ENCODE peak calls at places on chromosomes 3 and 15, in seven cellular contexts. One of them, this sample, is unnamed.

GRCh38 chr3:130609580-130609979 is 92.6 kb downstream of the COL6A6 start:
- ATAC-seq in Right ventricle myocardium superior: peak
- ATAC-seq in HCT116: no peak
- ATAC-seq in lower lobe of right lung: peak
- ATAC-seq in K562: no peak
- ATAC-seq in right cardiac atrium: peak
- ATAC-seq in effector memory CD8-positive, alpha-beta T cell: no peak
- ATAC-seq in this sample: no peak

GRCh38 chr3:144816366-144816765 is 844.7 kb downstream of the DIPK2A start:
- ATAC-seq in Right ventricle myocardium superior: no peak
- ATAC-seq in HCT116: no peak
- ATAC-seq in effector memory CD8-positive, alpha-beta T cell: no peak
- ATAC-seq in right cardiac atrium: no peak
- ATAC-seq in K562: no peak
- ATAC-seq in lower lobe of right lung: no peak
- ATAC-seq in this sample: no peak

GRCh38 chr3:152235709-152236298 is 32.9 kb upstream of the MBNL1 start:
- ATAC-seq in effector memory CD8-positive, alpha-beta T cell: no peak
- ATAC-seq in HCT116: peak
- ATAC-seq in lower lobe of right lung: no peak
- ATAC-seq in right cardiac atrium: no peak
- ATAC-seq in K562: peak
- ATAC-seq in Right ventricle myocardium superior: no peak
- ATAC-seq in this sample: peak

GRCh38 chr15:67067161-67067853 is 1.9 kb downstream of the SMAD3 start:
- ATAC-seq in effector memory CD8-positive, alpha-beta T cell: no peak
- ATAC-seq in HCT116: no peak
- ATAC-seq in lower lobe of right lung: no peak
- ATAC-seq in Right ventricle myocardium superior: no peak
- ATAC-seq in right cardiac atrium: peak
- ATAC-seq in K562: peak
- ATAC-seq in this sample: peak

GRCh38 chr3:177487635-177488186 is 290.4 kb upstream of the TBL1XR1 start:
- ATAC-seq in effector memory CD8-positive, alpha-beta T cell: no peak
- ATAC-seq in Right ventricle myocardium superior: peak
- ATAC-seq in right cardiac atrium: peak
- ATAC-seq in lower lobe of right lung: peak
- ATAC-seq in HCT116: no peak
- ATAC-seq in K562: no peak
- ATAC-seq in this sample: peak

GRCh38 chr3:192884831-192885356 is 32.8 kb downstream of the MB21D2 start:
- ATAC-seq in HCT116: no peak
- ATAC-seq in right cardiac atrium: no peak
- ATAC-seq in K562: no peak
- ATAC-seq in effector memory CD8-positive, alpha-beta T cell: no peak
- ATAC-seq in Right ventricle myocardium superior: no peak
- ATAC-seq in lower lobe of right lung: no peak
- ATAC-seq in this sample: peak

GRCh38 chr3:102936511-102936910 is 501.7 kb downstream of the ZPLD1 start:
- ATAC-seq in right cardiac atrium: no peak
- ATAC-seq in effector memory CD8-positive, alpha-beta T cell: no peak
- ATAC-seq in lower lobe of right lung: no peak
- ATAC-seq in K562: no peak
- ATAC-seq in Right ventricle myocardium superior: no peak
- ATAC-seq in HCT116: no peak
- ATAC-seq in this sample: no peak

GRCh38 chr15:89111352-89111751 is 23.1 kb downstream of the ABHD2 start:
- ATAC-seq in effector memory CD8-positive, alpha-beta T cell: no peak
- ATAC-seq in K562: no peak
- ATAC-seq in HCT116: no peak
- ATAC-seq in Right ventricle myocardium superior: no peak
- ATAC-seq in right cardiac atrium: no peak
- ATAC-seq in lower lobe of right lung: no peak
- ATAC-seq in this sample: no peak

GRCh38 chr3:128041378-128041777 is 10.9 kb upstream of the SEC61A1 start:
- ATAC-seq in K562: no peak
- ATAC-seq in right cardiac atrium: no peak
- ATAC-seq in Right ventricle myocardium superior: no peak
- ATAC-seq in lower lobe of right lung: no peak
- ATAC-seq in effector memory CD8-positive, alpha-beta T cell: no peak
- ATAC-seq in HCT116: no peak
- ATAC-seq in this sample: no peak

GRCh38 chr15:22895465-22896190 is 57.2 kb downstream of the NIPA2 start:
- ATAC-seq in Right ventricle myocardium superior: no peak
- ATAC-seq in HCT116: peak
- ATAC-seq in effector memory CD8-positive, alpha-beta T cell: no peak
- ATAC-seq in right cardiac atrium: peak
- ATAC-seq in lower lobe of right lung: no peak
- ATAC-seq in K562: peak
- ATAC-seq in this sample: no peak

GRCh38 chr3:157078131-157078835 is 81.7 kb downstream of the CCNL1 start:
- ATAC-seq in Right ventricle myocardium superior: no peak
- ATAC-seq in effector memory CD8-positive, alpha-beta T cell: no peak
- ATAC-seq in lower lobe of right lung: no peak
- ATAC-seq in HCT116: no peak
- ATAC-seq in right cardiac atrium: no peak
- ATAC-seq in K562: no peak
- ATAC-seq in this sample: no peak

GRCh38 chr15:94665687-94666441 is 434.5 kb downstream of the MCTP2 start:
- ATAC-seq in lower lobe of right lung: no peak
- ATAC-seq in effector memory CD8-positive, alpha-beta T cell: no peak
- ATAC-seq in Right ventricle myocardium superior: no peak
- ATAC-seq in K562: no peak
- ATAC-seq in right cardiac atrium: no peak
- ATAC-seq in HCT116: no peak
- ATAC-seq in this sample: no peak

GRCh38 chr15:31353931-31354330 is 27.3 kb downstream of the KLF13 start:
- ATAC-seq in right cardiac atrium: peak
- ATAC-seq in lower lobe of right lung: peak
- ATAC-seq in K562: no peak
- ATAC-seq in effector memory CD8-positive, alpha-beta T cell: no peak
- ATAC-seq in HCT116: no peak
- ATAC-seq in Right ventricle myocardium superior: peak
- ATAC-seq in this sample: peak

GRCh38 chr3:15198686-15199085 is 7.4 kb upstream of the CAPN7 start:
- ATAC-seq in lower lobe of right lung: no peak
- ATAC-seq in right cardiac atrium: no peak
- ATAC-seq in effector memory CD8-positive, alpha-beta T cell: no peak
- ATAC-seq in K562: no peak
- ATAC-seq in HCT116: no peak
- ATAC-seq in Right ventricle myocardium superior: no peak
- ATAC-seq in this sample: no peak

GRCh38 chr3:183188895-183189462 is 26.4 kb upstream of the LAMP3 start:
- ATAC-seq in effector memory CD8-positive, alpha-beta T cell: peak
- ATAC-seq in K562: peak
- ATAC-seq in right cardiac atrium: peak
- ATAC-seq in Right ventricle myocardium superior: no peak
- ATAC-seq in HCT116: peak
- ATAC-seq in lower lobe of right lung: peak
- ATAC-seq in this sample: peak

GRCh38 chr3:171165499-171165921 is 139.0 kb upstream of the SLC2A2 start:
- ATAC-seq in HCT116: no peak
- ATAC-seq in lower lobe of right lung: no peak
- ATAC-seq in Right ventricle myocardium superior: no peak
- ATAC-seq in right cardiac atrium: no peak
- ATAC-seq in K562: no peak
- ATAC-seq in effector memory CD8-positive, alpha-beta T cell: no peak
- ATAC-seq in this sample: no peak

GRCh38 chr3:15348246-15348645 is 15.9 kb upstream of the SH3BP5 start:
- ATAC-seq in right cardiac atrium: no peak
- ATAC-seq in effector memory CD8-positive, alpha-beta T cell: no peak
- ATAC-seq in lower lobe of right lung: no peak
- ATAC-seq in HCT116: no peak
- ATAC-seq in Right ventricle myocardium superior: no peak
- ATAC-seq in K562: no peak
- ATAC-seq in this sample: no peak

GRCh38 chr3:191342391-191342790 is 12.1 kb upstream of the UTS2B start:
- ATAC-seq in HCT116: no peak
- ATAC-seq in lower lobe of right lung: peak
- ATAC-seq in effector memory CD8-positive, alpha-beta T cell: no peak
- ATAC-seq in K562: no peak
- ATAC-seq in right cardiac atrium: no peak
- ATAC-seq in Right ventricle myocardium superior: no peak
- ATAC-seq in this sample: no peak

GRCh38 chr3:131812433-131812832 is 222.4 kb downstream of the CPNE4 start:
- ATAC-seq in lower lobe of right lung: no peak
- ATAC-seq in K562: no peak
- ATAC-seq in HCT116: no peak
- ATAC-seq in right cardiac atrium: no peak
- ATAC-seq in Right ventricle myocardium superior: no peak
- ATAC-seq in effector memory CD8-positive, alpha-beta T cell: no peak
- ATAC-seq in this sample: no peak

GRCh38 chr3:101926594-101927105 is 77.3 kb downstream of the NFKBIZ start:
- ATAC-seq in lower lobe of right lung: peak
- ATAC-seq in HCT116: no peak
- ATAC-seq in Right ventricle myocardium superior: no peak
- ATAC-seq in K562: no peak
- ATAC-seq in effector memory CD8-positive, alpha-beta T cell: no peak
- ATAC-seq in right cardiac atrium: peak
- ATAC-seq in this sample: no peak

GRCh38 chr15:77057650-77058049 is 13.3 kb downstream of the TSPAN3 start:
- ATAC-seq in HCT116: no peak
- ATAC-seq in lower lobe of right lung: no peak
- ATAC-seq in effector memory CD8-positive, alpha-beta T cell: no peak
- ATAC-seq in K562: no peak
- ATAC-seq in Right ventricle myocardium superior: no peak
- ATAC-seq in right cardiac atrium: no peak
- ATAC-seq in this sample: no peak

GRCh38 chr3:64150527-64151238 is 74.6 kb downstream of the PRICKLE2 start:
- ATAC-seq in effector memory CD8-positive, alpha-beta T cell: no peak
- ATAC-seq in right cardiac atrium: peak
- ATAC-seq in lower lobe of right lung: peak
- ATAC-seq in HCT116: no peak
- ATAC-seq in Right ventricle myocardium superior: peak
- ATAC-seq in K562: no peak
- ATAC-seq in this sample: peak

GRCh38 chr3:119310052-119310451 is 15.9 kb downstream of the ARHGAP31 start:
- ATAC-seq in right cardiac atrium: peak
- ATAC-seq in effector memory CD8-positive, alpha-beta T cell: no peak
- ATAC-seq in Right ventricle myocardium superior: peak
- ATAC-seq in K562: no peak
- ATAC-seq in lower lobe of right lung: no peak
- ATAC-seq in HCT116: no peak
- ATAC-seq in this sample: peak

GRCh38 chr15:68205558-68205944 is 419 bp upstream of the CALML4 start:
- ATAC-seq in lower lobe of right lung: peak
- ATAC-seq in K562: no peak
- ATAC-seq in effector memory CD8-positive, alpha-beta T cell: no peak
- ATAC-seq in Right ventricle myocardium superior: no peak
- ATAC-seq in HCT116: no peak
- ATAC-seq in right cardiac atrium: no peak
- ATAC-seq in this sample: no peak

GRCh38 chr3:174072675-174073074 is 675.1 kb downstream of the NLGN1 start:
- ATAC-seq in lower lobe of right lung: no peak
- ATAC-seq in K562: no peak
- ATAC-seq in Right ventricle myocardium superior: no peak
- ATAC-seq in HCT116: no peak
- ATAC-seq in right cardiac atrium: no peak
- ATAC-seq in effector memory CD8-positive, alpha-beta T cell: no peak
- ATAC-seq in this sample: no peak

GRCh38 chr15:52238149-52238548 is 47.0 kb upstream of the GNB5 start:
- ATAC-seq in HCT116: no peak
- ATAC-seq in K562: no peak
- ATAC-seq in effector memory CD8-positive, alpha-beta T cell: no peak
- ATAC-seq in Right ventricle myocardium superior: peak
- ATAC-seq in lower lobe of right lung: no peak
- ATAC-seq in right cardiac atrium: no peak
- ATAC-seq in this sample: no peak

GRCh38 chr15:34753236-34753894 is 1.4 kb downstream of the GJD2 start:
- ATAC-seq in right cardiac atrium: peak
- ATAC-seq in Right ventricle myocardium superior: peak
- ATAC-seq in effector memory CD8-positive, alpha-beta T cell: no peak
- ATAC-seq in K562: peak
- ATAC-seq in lower lobe of right lung: no peak
- ATAC-seq in HCT116: no peak
- ATAC-seq in this sample: peak

GRCh38 chr3:129688310-129688895 is 81.9 kb upstream of the PLXND1 start:
- ATAC-seq in lower lobe of right lung: peak
- ATAC-seq in right cardiac atrium: peak
- ATAC-seq in HCT116: no peak
- ATAC-seq in effector memory CD8-positive, alpha-beta T cell: no peak
- ATAC-seq in K562: no peak
- ATAC-seq in Right ventricle myocardium superior: peak
- ATAC-seq in this sample: peak

GRCh38 chr3:37668431-37668830 is 193.2 kb upstream of the CTDSPL start:
- ATAC-seq in Right ventricle myocardium superior: peak
- ATAC-seq in lower lobe of right lung: peak
- ATAC-seq in effector memory CD8-positive, alpha-beta T cell: no peak
- ATAC-seq in right cardiac atrium: peak
- ATAC-seq in HCT116: no peak
- ATAC-seq in K562: no peak
- ATAC-seq in this sample: no peak

GRCh38 chr3:173004681-173005080 is 136.4 kb downstream of the SPATA16 start:
- ATAC-seq in HCT116: no peak
- ATAC-seq in Right ventricle myocardium superior: no peak
- ATAC-seq in K562: no peak
- ATAC-seq in lower lobe of right lung: no peak
- ATAC-seq in right cardiac atrium: no peak
- ATAC-seq in effector memory CD8-positive, alpha-beta T cell: no peak
- ATAC-seq in this sample: no peak

GRCh38 chr3:154214320-154214719 is 93.1 kb downstream of the ARHGEF26 start:
- ATAC-seq in Right ventricle myocardium superior: no peak
- ATAC-seq in right cardiac atrium: no peak
- ATAC-seq in K562: no peak
- ATAC-seq in lower lobe of right lung: peak
- ATAC-seq in effector memory CD8-positive, alpha-beta T cell: no peak
- ATAC-seq in HCT116: no peak
- ATAC-seq in this sample: peak

GRCh38 chr3:108293858-108294257 is 2.5 kb upstream of the HHLA2 start:
- ATAC-seq in effector memory CD8-positive, alpha-beta T cell: no peak
- ATAC-seq in K562: no peak
- ATAC-seq in right cardiac atrium: no peak
- ATAC-seq in lower lobe of right lung: no peak
- ATAC-seq in HCT116: no peak
- ATAC-seq in Right ventricle myocardium superior: no peak
- ATAC-seq in this sample: no peak

GRCh38 chr3:160291290-160291908 is 66.2 kb downstream of the C3orf80 start:
- ATAC-seq in Right ventricle myocardium superior: no peak
- ATAC-seq in K562: no peak
- ATAC-seq in lower lobe of right lung: no peak
- ATAC-seq in right cardiac atrium: no peak
- ATAC-seq in HCT116: no peak
- ATAC-seq in effector memory CD8-positive, alpha-beta T cell: no peak
- ATAC-seq in this sample: no peak

GRCh38 chr3:61903074-61903473 is 341.7 kb downstream of the PTPRG start:
- ATAC-seq in right cardiac atrium: no peak
- ATAC-seq in HCT116: no peak
- ATAC-seq in effector memory CD8-positive, alpha-beta T cell: no peak
- ATAC-seq in lower lobe of right lung: no peak
- ATAC-seq in K562: no peak
- ATAC-seq in Right ventricle myocardium superior: no peak
- ATAC-seq in this sample: no peak